ENCODE peak calls at places on chromosomes 11 and 22, in eight cellular contexts. One of them, this sample, is unnamed.

GRCh38 chr22:26536056-26536761 is 23.9 kb upstream of the TFIP11 start:
- DNase-seq in NB4: no peak
- DNase-seq in thyroid gland: no peak
- DNase-seq in right lobe of liver: no peak
- DNase-seq in sigmoid colon: no peak
- DNase-seq in Peyer's patch: no peak
- DNase-seq in heart left ventricle: no peak
- DNase-seq in K562: no peak
- DNase-seq in this sample: peak

GRCh38 chr22:34160117-34160758 is 240.0 kb upstream of the LARGE1 start:
- DNase-seq in sigmoid colon: no peak
- DNase-seq in right lobe of liver: no peak
- DNase-seq in NB4: no peak
- DNase-seq in Peyer's patch: no peak
- DNase-seq in K562: no peak
- DNase-seq in heart left ventricle: no peak
- DNase-seq in thyroid gland: no peak
- DNase-seq in this sample: no peak

GRCh38 chr11:69012092-69013008 is 696 bp downstream of the MRGPRF start:
- DNase-seq in heart left ventricle: no peak
- DNase-seq in sigmoid colon: peak
- DNase-seq in K562: no peak
- DNase-seq in NB4: peak
- DNase-seq in Peyer's patch: no peak
- DNase-seq in right lobe of liver: no peak
- DNase-seq in thyroid gland: no peak
- DNase-seq in this sample: no peak

GRCh38 chr22:27204817-27205216 is 547.4 kb downstream of the MIAT start:
- DNase-seq in NB4: no peak
- DNase-seq in thyroid gland: no peak
- DNase-seq in K562: no peak
- DNase-seq in heart left ventricle: no peak
- DNase-seq in right lobe of liver: no peak
- DNase-seq in sigmoid colon: no peak
- DNase-seq in Peyer's patch: no peak
- DNase-seq in this sample: no peak

GRCh38 chr11:110028904-110029303 is 64.3 kb upstream of the ZC3H12C start:
- DNase-seq in thyroid gland: no peak
- DNase-seq in heart left ventricle: no peak
- DNase-seq in NB4: no peak
- DNase-seq in right lobe of liver: no peak
- DNase-seq in Peyer's patch: no peak
- DNase-seq in K562: no peak
- DNase-seq in sigmoid colon: no peak
- DNase-seq in this sample: no peak

GRCh38 chr22:39501644-39502108 is 414 bp upstream of the MIEF1 start:
- DNase-seq in Peyer's patch: no peak
- DNase-seq in heart left ventricle: no peak
- DNase-seq in sigmoid colon: no peak
- DNase-seq in NB4: no peak
- DNase-seq in K562: no peak
- DNase-seq in right lobe of liver: no peak
- DNase-seq in thyroid gland: no peak
- DNase-seq in this sample: no peak

GRCh38 chr11:69799582-69799981 is 19.6 kb downstream of the FGF3 start:
- DNase-seq in sigmoid colon: no peak
- DNase-seq in K562: peak
- DNase-seq in heart left ventricle: no peak
- DNase-seq in right lobe of liver: no peak
- DNase-seq in Peyer's patch: no peak
- DNase-seq in NB4: peak
- DNase-seq in thyroid gland: no peak
- DNase-seq in this sample: no peak

GRCh38 chr22:27680636-27681035 is 120.9 kb downstream of the MN1 start:
- DNase-seq in right lobe of liver: no peak
- DNase-seq in Peyer's patch: no peak
- DNase-seq in K562: no peak
- DNase-seq in heart left ventricle: no peak
- DNase-seq in sigmoid colon: no peak
- DNase-seq in thyroid gland: no peak
- DNase-seq in NB4: no peak
- DNase-seq in this sample: no peak

GRCh38 chr11:3136542-3137455 is 28.3 kb downstream of the OSBPL5 start:
- DNase-seq in thyroid gland: no peak
- DNase-seq in right lobe of liver: peak
- DNase-seq in K562: no peak
- DNase-seq in Peyer's patch: no peak
- DNase-seq in NB4: peak
- DNase-seq in heart left ventricle: no peak
- DNase-seq in sigmoid colon: peak
- DNase-seq in this sample: no peak

GRCh38 chr22:46057206-46057605 is 80.2 kb upstream of the WNT7B start:
- DNase-seq in heart left ventricle: peak
- DNase-seq in NB4: no peak
- DNase-seq in K562: no peak
- DNase-seq in sigmoid colon: peak
- DNase-seq in right lobe of liver: no peak
- DNase-seq in thyroid gland: no peak
- DNase-seq in Peyer's patch: no peak
- DNase-seq in this sample: no peak

GRCh38 chr11:58963551-58964075 is 24.3 kb downstream of the GLYATL1 start:
- DNase-seq in thyroid gland: peak
- DNase-seq in K562: peak
- DNase-seq in NB4: peak
- DNase-seq in right lobe of liver: peak
- DNase-seq in Peyer's patch: no peak
- DNase-seq in heart left ventricle: no peak
- DNase-seq in sigmoid colon: no peak
- DNase-seq in this sample: no peak

GRCh38 chr22:40580631-40581030 is 55.9 kb downstream of the MRTFA start:
- DNase-seq in thyroid gland: no peak
- DNase-seq in NB4: no peak
- DNase-seq in right lobe of liver: no peak
- DNase-seq in Peyer's patch: no peak
- DNase-seq in sigmoid colon: no peak
- DNase-seq in K562: no peak
- DNase-seq in heart left ventricle: no peak
- DNase-seq in this sample: no peak

GRCh38 chr11:29405305-29405704 is 611.5 kb downstream of the KCNA4 start:
- DNase-seq in thyroid gland: no peak
- DNase-seq in K562: no peak
- DNase-seq in heart left ventricle: no peak
- DNase-seq in right lobe of liver: no peak
- DNase-seq in sigmoid colon: no peak
- DNase-seq in Peyer's patch: no peak
- DNase-seq in NB4: no peak
- DNase-seq in this sample: no peak

GRCh38 chr22:50535113-50535512 is 5.3 kb upstream of the TYMP start:
- DNase-seq in right lobe of liver: peak
- DNase-seq in thyroid gland: no peak
- DNase-seq in K562: no peak
- DNase-seq in NB4: no peak
- DNase-seq in Peyer's patch: no peak
- DNase-seq in heart left ventricle: no peak
- DNase-seq in sigmoid colon: no peak
- DNase-seq in this sample: no peak

GRCh38 chr22:26656896-26657851 is at the start of gene MIAT:
- DNase-seq in heart left ventricle: no peak
- DNase-seq in Peyer's patch: peak
- DNase-seq in thyroid gland: peak
- DNase-seq in sigmoid colon: no peak
- DNase-seq in NB4: no peak
- DNase-seq in K562: peak
- DNase-seq in right lobe of liver: no peak
- DNase-seq in this sample: no peak

GRCh38 chr11:63613517-63614135 is 607 bp downstream of the PLAAT3 start:
- DNase-seq in Peyer's patch: peak
- DNase-seq in heart left ventricle: peak
- DNase-seq in right lobe of liver: peak
- DNase-seq in NB4: no peak
- DNase-seq in sigmoid colon: peak
- DNase-seq in thyroid gland: peak
- DNase-seq in K562: no peak
- DNase-seq in this sample: peak
- TF ChIP-seq POLR2A in Peyer's patch: no peak
- TF ChIP-seq POLR2A in heart left ventricle: no peak
- TF ChIP-seq POLR2A in right lobe of liver: no peak
- TF ChIP-seq POLR2A in NB4: no peak
- TF ChIP-seq POLR2A in sigmoid colon: no peak
- TF ChIP-seq POLR2A in thyroid gland: peak
- TF ChIP-seq POLR2A in K562: no peak
- TF ChIP-seq POLR2A in this sample: no peak

DNA sequence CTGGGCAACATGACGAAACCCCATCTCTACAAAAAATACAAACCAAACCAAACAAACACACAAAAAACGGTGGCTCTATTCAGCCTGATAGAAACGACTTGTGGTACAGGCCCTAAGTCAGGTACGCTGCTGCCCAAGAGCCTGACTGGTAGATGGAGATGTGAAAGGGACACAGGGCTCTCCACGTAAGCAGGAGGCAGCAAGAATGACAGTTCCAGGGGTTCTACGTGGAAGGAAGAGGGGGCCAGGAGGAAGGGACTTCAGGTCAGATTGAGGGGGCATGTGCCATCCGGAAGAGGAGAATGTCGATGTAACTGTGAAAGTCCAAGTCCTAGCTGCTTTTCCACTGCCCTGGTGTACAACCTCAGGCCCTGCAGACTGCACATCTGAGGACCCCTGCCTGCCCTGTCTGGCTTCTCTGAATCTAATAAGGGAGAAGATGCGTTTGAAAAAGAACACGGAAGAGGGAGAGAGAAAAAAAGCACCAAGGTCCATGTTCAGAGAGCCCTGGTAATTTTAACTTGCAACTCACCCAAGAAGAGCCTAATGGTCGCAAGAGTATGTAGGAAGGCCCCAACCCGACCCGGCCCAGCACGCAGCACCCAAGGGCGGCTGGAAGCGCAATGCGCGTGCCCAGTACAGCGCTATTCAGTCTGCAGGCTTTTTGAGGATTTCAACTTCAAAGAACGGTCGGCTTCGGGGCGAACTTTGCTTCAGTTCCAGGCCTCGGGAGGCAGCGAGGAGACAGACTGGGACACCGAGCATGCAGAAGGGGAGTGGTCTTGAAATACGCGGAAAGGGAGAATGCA is 909 bp upstream of the ZNRD2 start:
- DNase-seq in thyroid gland: no peak
- DNase-seq in right lobe of liver: no peak
- DNase-seq in NB4: no peak
- DNase-seq in heart left ventricle: no peak
- DNase-seq in K562: no peak
- DNase-seq in Peyer's patch: no peak
- DNase-seq in sigmoid colon: no peak
- DNase-seq in this sample: no peak
- TF ChIP-seq POLR2A in thyroid gland: no peak
- TF ChIP-seq POLR2A in right lobe of liver: no peak
- TF ChIP-seq POLR2A in NB4: no peak
- TF ChIP-seq POLR2A in heart left ventricle: no peak
- TF ChIP-seq POLR2A in K562: no peak
- TF ChIP-seq POLR2A in Peyer's patch: no peak
- TF ChIP-seq POLR2A in sigmoid colon: no peak
- TF ChIP-seq POLR2A in this sample: peak

GRCh38 chr11:119730347-119730613 is 1.3 kb upstream of the NECTIN1 start:
- DNase-seq in NB4: no peak
- DNase-seq in Peyer's patch: no peak
- DNase-seq in thyroid gland: no peak
- DNase-seq in heart left ventricle: no peak
- DNase-seq in K562: no peak
- DNase-seq in sigmoid colon: no peak
- DNase-seq in right lobe of liver: peak
- DNase-seq in this sample: no peak

GRCh38 chr11:119728226-119728626 is 774 bp downstream of the NECTIN1 start:
- DNase-seq in NB4: peak
- DNase-seq in heart left ventricle: no peak
- DNase-seq in thyroid gland: peak
- DNase-seq in right lobe of liver: peak
- DNase-seq in K562: no peak
- DNase-seq in sigmoid colon: no peak
- DNase-seq in Peyer's patch: no peak
- DNase-seq in this sample: peak

GRCh38 chr11:119727523-119728081 is 1.4 kb downstream of the NECTIN1 start:
- DNase-seq in sigmoid colon: no peak
- DNase-seq in Peyer's patch: peak
- DNase-seq in thyroid gland: peak
- DNase-seq in heart left ventricle: peak
- DNase-seq in K562: peak
- DNase-seq in right lobe of liver: peak
- DNase-seq in NB4: peak
- DNase-seq in this sample: peak

GRCh38 chr11:119729581-119730346 is 764 bp upstream of the NECTIN1 start:
- DNase-seq in K562: no peak
- DNase-seq in Peyer's patch: peak
- DNase-seq in thyroid gland: peak
- DNase-seq in sigmoid colon: peak
- DNase-seq in heart left ventricle: peak
- DNase-seq in NB4: no peak
- DNase-seq in right lobe of liver: peak
- DNase-seq in this sample: no peak

DNA sequence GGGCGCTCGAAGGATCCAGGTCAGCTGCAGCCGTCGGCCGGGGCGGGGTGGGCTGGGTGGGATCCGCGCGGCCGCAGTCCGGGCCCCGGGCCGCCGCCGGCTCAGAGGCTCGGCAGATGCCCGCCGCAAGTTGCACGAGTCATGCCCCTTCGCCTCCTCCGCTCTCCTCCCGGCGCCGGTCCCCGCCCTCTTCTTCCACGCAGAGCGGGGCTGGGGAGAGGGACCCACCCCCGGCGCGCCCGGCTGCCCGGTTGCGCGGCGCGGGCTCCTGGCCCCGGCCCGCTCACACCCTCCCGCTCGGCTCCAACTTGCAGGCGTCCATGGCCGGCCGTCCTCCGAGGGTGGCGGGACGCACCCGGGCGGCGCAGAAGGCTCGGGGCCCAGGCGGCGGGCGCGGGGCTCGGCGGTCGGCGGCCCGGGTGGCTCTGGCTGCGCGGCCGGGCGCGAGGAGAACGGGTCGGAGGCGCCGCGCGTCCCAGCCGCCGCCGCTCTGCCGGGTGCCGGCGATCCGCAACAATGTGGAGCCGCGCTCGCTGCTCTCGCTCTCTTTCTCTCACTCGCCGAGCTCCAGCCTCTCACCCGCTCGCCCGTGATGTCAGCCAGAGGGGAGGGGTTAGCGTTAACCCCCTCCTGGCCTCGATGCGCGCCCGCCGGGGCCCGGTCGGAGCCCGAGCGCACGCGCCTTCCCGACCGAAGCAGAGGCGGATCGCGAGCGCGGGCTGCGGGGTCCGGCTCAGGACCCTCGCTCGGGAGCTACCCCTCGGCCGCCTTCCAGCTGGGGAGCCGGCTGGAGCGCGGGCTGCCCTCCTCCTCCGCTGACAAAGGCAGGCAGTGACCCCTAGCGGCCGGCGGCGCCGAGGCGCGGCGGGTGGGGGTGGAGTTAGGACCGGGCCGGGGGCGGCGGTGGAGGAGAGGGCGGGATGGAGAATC is at the start of gene NECTIN1:
- DNase-seq in Peyer's patch: peak
- DNase-seq in K562: peak
- DNase-seq in right lobe of liver: peak
- DNase-seq in sigmoid colon: peak
- DNase-seq in thyroid gland: peak
- DNase-seq in NB4: peak
- DNase-seq in heart left ventricle: peak
- DNase-seq in this sample: peak
- TF ChIP-seq POLR2A in Peyer's patch: peak
- TF ChIP-seq POLR2A in K562: no peak
- TF ChIP-seq POLR2A in right lobe of liver: peak
- TF ChIP-seq POLR2A in sigmoid colon: peak
- TF ChIP-seq POLR2A in thyroid gland: peak
- TF ChIP-seq POLR2A in NB4: peak
- TF ChIP-seq POLR2A in heart left ventricle: peak
- TF ChIP-seq POLR2A in this sample: peak

GRCh38 chr22:30247974-30248373 is 1.4 kb upstream of the LIF start:
- DNase-seq in sigmoid colon: no peak
- DNase-seq in heart left ventricle: no peak
- DNase-seq in K562: no peak
- DNase-seq in Peyer's patch: no peak
- DNase-seq in right lobe of liver: no peak
- DNase-seq in NB4: no peak
- DNase-seq in thyroid gland: no peak
- DNase-seq in this sample: no peak
- TF ChIP-seq POLR2A in sigmoid colon: no peak
- TF ChIP-seq POLR2A in heart left ventricle: no peak
- TF ChIP-seq POLR2A in K562: no peak
- TF ChIP-seq POLR2A in Peyer's patch: no peak
- TF ChIP-seq POLR2A in right lobe of liver: no peak
- TF ChIP-seq POLR2A in NB4: no peak
- TF ChIP-seq POLR2A in thyroid gland: no peak
- TF ChIP-seq POLR2A in this sample: no peak